ENCODE peak calls at places on chromosomes 4 and X, in five cellular contexts. L is mesendoderm, Z is neuronal stem cell, Y is IMR-90, J is mesenchymal stem cell. P is an unnamed sample.

GRCh38 chr4:81038636-81039350 is 8.3 kb downstream of the BMP3 start:
- DNase-seq in L (no peak), Z (no peak), Y (no peak), J (no peak), P (no peak)

GRCh38 chr4:115883251-115883650 is 769.8 kb upstream of the NDST4 start:
- DNase-seq in J (no peak), Z (no peak), Y (no peak), L (no peak), P (no peak)

GRCh38 chrX:47815901-47816845 is 20.5 kb upstream of the ZNF81 start:
- DNase-seq in Y (no peak), L (peak; percentile 81), J (no peak), Z (no peak), P (peak; percentile 70)

GRCh38 chrX:110218591-110218990 is 99.3 kb downstream of the AMMECR1 start:
- DNase-seq in Z (no peak), L (no peak), J (peak; percentile 73), Y (peak; percentile 67), P (no peak)

GRCh38 chr4:104491826-104492771 is 2.6 kb downstream of the CXXC4 start:
- DNase-seq in Y (no peak), L (peak; percentile 53), J (peak; percentile 54), Z (peak; percentile 61), P (peak; percentile 73)

GRCh38 chrX:39336709-39337294 is 535.5 kb downstream of the MID1IP1 start:
- DNase-seq in L (no peak), Y (no peak), J (peak; percentile 77), Z (no peak), P (no peak)

GRCh38 chrX:39275500-39276068 is 474.3 kb downstream of the MID1IP1 start:
- DNase-seq in J (no peak), Z (no peak), L (no peak), Y (no peak), P (no peak)

GRCh38 chrX:149462849-149463248 is 42.3 kb downstream of the IDS start:
- DNase-seq in Y (no peak), J (no peak), Z (no peak), L (no peak), P (no peak)

GRCh38 chr4:80029364-80029763 is 43.7 kb downstream of the ANTXR2 start:
- DNase-seq in L (no peak), J (no peak), Z (no peak), Y (no peak), P (no peak)

GRCh38 chr4:89939994-89940393 is 45.3 kb downstream of the MMRN1 start:
- DNase-seq in L (no peak), Y (no peak), J (peak; percentile 5), Z (no peak), P (no peak)

GRCh38 chr4:26839534-26839951 is 21.1 kb upstream of the STIM2 start:
- DNase-seq in Y (peak; percentile 33), Z (no peak), L (peak; percentile 28), J (peak; percentile 8), P (no peak)

GRCh38 chr4:155734951-155735350 is 23.9 kb upstream of the GUCY1B1 start:
- DNase-seq in J (no peak), L (no peak), Z (no peak), Y (no peak), P (no peak)

GRCh38 chr4:22062676-22063075 is 114.1 kb upstream of the KCNIP4 start:
- DNase-seq in Z (no peak), L (no peak), Y (no peak), J (no peak), P (no peak)

GRCh38 chr4:55347610-55348228 is 1.7 kb downstream of the SRD5A3 start:
- DNase-seq in L (no peak), Y (no peak), Z (no peak), J (no peak), P (no peak)

GRCh38 chrX:106728337-106728736 is 1.8 kb downstream of the RNF128 start:
- DNase-seq in J (no peak), L (no peak), Y (no peak), Z (no peak), P (no peak)

GRCh38 chr4:38493068-38493467 is 170.9 kb upstream of the KLF3 start:
- DNase-seq in Z (no peak), J (no peak), L (no peak), Y (no peak), P (no peak)

GRCh38 chrX:150161092-150161672 is 201.9 kb upstream of the MAMLD1 start:
- DNase-seq in Y (peak; percentile 26), J (no peak), Z (no peak), L (no peak), P (no peak)

GRCh38 chr4:67568820-67569219 is 10.3 kb downstream of the STAP1 start:
- DNase-seq in Y (peak; percentile 4), J (no peak), Z (no peak), L (no peak), P (no peak)

GRCh38 chr4:91113130-91113706 is 986.0 kb downstream of the CCSER1 start:
- DNase-seq in J (peak; percentile 34), L (peak; percentile 79), Z (peak; percentile 23), Y (peak; percentile 6), P (no peak)

GRCh38 chr4:159902648-159903047 is 799.8 kb downstream of the RAPGEF2 start:
- DNase-seq in J (no peak), Y (no peak), Z (no peak), L (no peak), P (no peak)

GRCh38 chr4:39452153-39452859 is 6.4 kb downstream of the RPL9 start:
- DNase-seq in L (no peak), Z (no peak), Y (no peak), J (no peak), P (no peak)

GRCh38 chr4:110184124-110184790 is 14.2 kb downstream of the ELOVL6 start:
- DNase-seq in Z (no peak), Y (no peak), J (no peak), L (peak; percentile 92), P (no peak)

GRCh38 chr4:150232029-150232428 is 153.8 kb downstream of the DCLK2 start:
- DNase-seq in Z (no peak), L (no peak), J (no peak), Y (no peak), P (no peak)

GRCh38 chr4:123555500-123556273 is 159.1 kb downstream of the SPRY1 start:
- DNase-seq in Y (peak; percentile 74), J (peak; percentile 86), Z (no peak), L (peak; percentile 23), P (no peak)

DNA sequence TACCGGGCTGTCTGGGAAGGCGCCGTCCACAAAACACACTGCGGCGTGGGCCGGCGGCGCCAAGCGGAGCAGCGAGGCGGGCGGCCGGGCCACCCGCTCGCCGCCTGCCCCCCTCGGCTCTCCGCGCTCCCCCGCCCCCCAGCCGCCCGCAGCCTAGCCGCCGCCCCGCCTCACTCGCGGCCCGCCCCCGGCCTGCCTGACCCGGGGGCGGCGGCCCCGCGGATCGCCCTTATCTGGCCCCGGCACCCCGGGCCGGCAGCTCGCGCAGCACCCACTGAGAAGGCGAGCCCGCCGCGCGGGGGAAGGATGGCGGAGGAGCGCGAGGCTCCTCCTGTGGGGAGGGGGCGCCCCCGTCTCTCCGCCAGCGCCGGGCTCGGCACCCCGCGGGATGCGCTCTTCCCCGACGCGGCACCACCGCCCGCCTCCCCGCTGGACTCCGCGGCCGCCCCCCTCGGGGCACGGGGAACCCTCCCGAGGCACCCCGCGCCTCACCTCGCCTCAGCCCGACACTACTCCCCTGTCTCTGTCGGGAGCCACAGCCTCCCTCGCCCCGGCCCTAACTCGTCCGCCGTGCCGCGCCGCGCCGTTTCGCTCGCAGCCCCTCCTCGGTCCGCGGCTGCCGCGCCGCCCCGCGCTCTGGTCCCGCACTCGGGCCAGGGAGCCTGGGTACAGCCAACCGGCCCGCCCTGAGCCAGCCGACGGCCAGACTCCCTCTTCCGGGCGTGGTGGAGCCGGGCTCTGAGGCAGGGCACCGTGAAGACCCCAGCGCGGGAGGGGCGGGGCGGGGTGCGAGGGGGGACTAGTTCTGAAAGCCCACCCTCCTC is 564 bp downstream of the ATP11C start:
- DNase-seq in J (peak; percentile 37), Z (no peak), Y (peak; percentile 26), L (no peak), P (no peak)
- H3K18ac ChIP-seq in J (peak overlapping the region; percentile 75), Z (peak overlapping the region; percentile 94), Y (peak overlapping the region; percentile 45), L (peak overlapping the region; percentile 95), P (no peak overlapping the region)

DNA sequence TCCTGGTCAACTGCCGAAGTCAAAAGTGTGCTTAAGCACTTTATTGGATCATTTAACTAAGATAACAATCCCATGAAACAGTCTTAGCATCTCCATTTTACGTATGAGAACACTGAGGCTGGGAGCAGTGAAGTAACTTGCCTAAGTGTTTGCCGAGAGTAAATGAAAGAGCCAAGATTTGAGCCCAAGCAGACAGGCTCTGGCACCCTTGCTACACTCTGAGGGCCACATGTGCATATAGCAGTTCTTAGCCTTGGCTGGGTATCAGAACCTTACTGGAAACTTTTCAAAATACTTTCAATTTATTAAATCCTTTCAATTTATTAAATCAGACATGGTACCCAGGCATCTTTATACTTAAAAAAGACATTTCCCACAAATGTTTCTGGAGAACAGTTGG is 225.9 kb downstream of the NR3C2 start:
- DNase-seq in L (no peak), Y (no peak), Z (no peak), J (no peak), P (no peak)
- H3K9ac ChIP-seq in L (no peak overlapping the region), Y (no peak overlapping the region), Z (no peak overlapping the region), J (no peak overlapping the region), P (no peak overlapping the region)

GRCh38 chr4:105709081-105709450 is 482 bp downstream of the GSTCD start:
- DNase-seq in Y (no peak), L (peak; percentile 73), J (peak; percentile 58), Z (no peak), P (no peak)
- H3K18ac ChIP-seq in Y (no peak overlapping the region), L (peak overlapping the region; percentile 36), J (no peak overlapping the region), Z (peak overlapping the region; percentile 99), P (peak overlapping the region; percentile 96)

GRCh38 chr4:6943012-6943869 is 33.6 kb downstream of the TBC1D14 start:
- DNase-seq in Y (no peak), J (peak; percentile 47), Z (no peak), L (peak; percentile 65), P (no peak)
- H3K9ac ChIP-seq in Y (peak overlapping the region; percentile 72), J (peak overlapping the region; percentile 82), Z (no peak overlapping the region), L (peak overlapping the region; percentile 4), P (no peak overlapping the region)

GRCh38 chr4:108359936-108360681 is 191.4 kb upstream of the LEF1 start:
- DNase-seq in L (peak; percentile 90), J (peak; percentile 14), Z (no peak), Y (no peak), P (no peak)
- H3K18ac ChIP-seq in L (peak overlapping the region; percentile 9), J (peak overlapping the region; percentile 7), Z (no peak overlapping the region), Y (no peak overlapping the region), P (no peak overlapping the region)